ENCODE peak calls at places on chromosomes 6 and 20, in eight cellular contexts. One of them, this sample, is unnamed.

GRCh38 chr6:125231574-125232343 is 70.0 kb downstream of the HDDC2 start:
- DNase-seq in hepatocyte: no peak
- DNase-seq in mammary epithelial cell: no peak
- DNase-seq in ovary: no peak
- DNase-seq in PC-3: no peak
- DNase-seq in heart right ventricle: no peak
- DNase-seq in small intestine: no peak
- DNase-seq in thoracic aorta: no peak
- DNase-seq in this sample: no peak

GRCh38 chr6:108838101-108838717 is 10.0 kb upstream of the ARMC2 start:
- DNase-seq in hepatocyte: peak; percentile 64
- DNase-seq in mammary epithelial cell: no peak
- DNase-seq in ovary: no peak
- DNase-seq in PC-3: peak; percentile 14
- DNase-seq in heart right ventricle: no peak
- DNase-seq in small intestine: no peak
- DNase-seq in thoracic aorta: no peak
- DNase-seq in this sample: peak; percentile 48

GRCh38 chr20:41290804-41291389 is 26.6 kb downstream of the ZHX3 start:
- DNase-seq in hepatocyte: no peak
- DNase-seq in mammary epithelial cell: no peak
- DNase-seq in ovary: no peak
- DNase-seq in PC-3: no peak
- DNase-seq in heart right ventricle: no peak
- DNase-seq in small intestine: no peak
- DNase-seq in thoracic aorta: no peak
- DNase-seq in this sample: no peak

GRCh38 chr6:122620902-122621301 is 10.7 kb downstream of the PKIB start:
- DNase-seq in hepatocyte: no peak
- DNase-seq in mammary epithelial cell: peak; percentile 19
- DNase-seq in ovary: no peak
- DNase-seq in PC-3: peak; percentile 75
- DNase-seq in heart right ventricle: no peak
- DNase-seq in small intestine: no peak
- DNase-seq in thoracic aorta: no peak
- DNase-seq in this sample: no peak

GRCh38 chr6:70166088-70166958 is 136.6 kb downstream of the COL9A1 start:
- DNase-seq in hepatocyte: peak; percentile 79
- DNase-seq in mammary epithelial cell: peak; percentile 29
- DNase-seq in ovary: no peak
- DNase-seq in PC-3: peak; percentile 52
- DNase-seq in heart right ventricle: peak; percentile 23
- DNase-seq in small intestine: peak; percentile 26
- DNase-seq in thoracic aorta: no peak
- DNase-seq in this sample: peak; percentile 50

GRCh38 chr20:64044484-64045247 is 4.8 kb downstream of the SOX18 start:
- DNase-seq in hepatocyte: peak; percentile 56
- DNase-seq in mammary epithelial cell: peak; percentile 60
- DNase-seq in ovary: no peak
- DNase-seq in PC-3: peak; percentile 83
- DNase-seq in heart right ventricle: no peak
- DNase-seq in small intestine: no peak
- DNase-seq in thoracic aorta: no peak
- DNase-seq in this sample: peak; percentile 55

GRCh38 chr6:137000825-137001224 is 43.9 kb downstream of the IL20RA start:
- DNase-seq in hepatocyte: no peak
- DNase-seq in mammary epithelial cell: peak; percentile 27
- DNase-seq in ovary: no peak
- DNase-seq in PC-3: peak; percentile 75
- DNase-seq in heart right ventricle: no peak
- DNase-seq in small intestine: no peak
- DNase-seq in thoracic aorta: no peak
- DNase-seq in this sample: no peak

GRCh38 chr6:104462811-104463599 is 396.7 kb downstream of the HACE1 start:
- DNase-seq in hepatocyte: peak; percentile 32
- DNase-seq in mammary epithelial cell: no peak
- DNase-seq in ovary: no peak
- DNase-seq in PC-3: peak; percentile 18
- DNase-seq in heart right ventricle: no peak
- DNase-seq in small intestine: no peak
- DNase-seq in thoracic aorta: no peak
- DNase-seq in this sample: peak; percentile 9

GRCh38 chr6:2973656-2974055 is 2.3 kb upstream of the SERPINB6 start:
- DNase-seq in hepatocyte: no peak
- DNase-seq in mammary epithelial cell: peak; percentile 77
- DNase-seq in ovary: no peak
- DNase-seq in PC-3: no peak
- DNase-seq in heart right ventricle: no peak
- DNase-seq in small intestine: no peak
- DNase-seq in thoracic aorta: no peak
- DNase-seq in this sample: no peak

GRCh38 chr6:73732845-73733675 is 37.1 kb downstream of the CD109 start:
- DNase-seq in hepatocyte: peak; percentile 77
- DNase-seq in mammary epithelial cell: peak; percentile 55
- DNase-seq in ovary: peak; percentile 46
- DNase-seq in PC-3: peak; percentile 75
- DNase-seq in heart right ventricle: peak; percentile 50
- DNase-seq in small intestine: peak; percentile 56
- DNase-seq in thoracic aorta: no peak
- DNase-seq in this sample: peak; percentile 80

DNA sequence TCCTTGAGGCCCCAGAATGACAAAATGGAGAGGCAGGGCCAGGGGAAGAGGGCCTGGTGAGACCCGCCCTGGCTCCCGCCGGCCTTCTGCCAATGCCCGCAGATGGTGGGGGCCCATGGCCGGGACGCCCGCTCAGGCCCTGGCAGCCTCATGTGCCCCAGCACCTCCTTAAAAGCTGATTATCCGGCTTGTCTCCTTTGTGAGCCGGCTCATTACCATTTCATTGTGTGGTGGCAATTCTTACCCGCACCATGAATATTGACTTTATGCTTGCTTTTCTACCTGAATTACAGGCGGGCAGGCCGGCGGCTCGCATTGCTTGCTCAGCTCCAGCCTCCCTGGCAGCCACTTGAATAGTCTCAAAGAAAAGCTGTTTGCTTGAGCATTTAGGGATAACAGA is 119.9 kb upstream of the JAG1 start:
- DNase-seq in hepatocyte: no peak
- DNase-seq in mammary epithelial cell: no peak
- DNase-seq in ovary: no peak
- DNase-seq in PC-3: no peak
- DNase-seq in heart right ventricle: no peak
- DNase-seq in small intestine: no peak
- DNase-seq in thoracic aorta: no peak
- DNase-seq in this sample: no peak
- H3K27ac ChIP-seq in hepatocyte: no peak overlapping the region
- H3K27ac ChIP-seq in mammary epithelial cell: no peak overlapping the region
- H3K27ac ChIP-seq in ovary: no peak overlapping the region
- H3K27ac ChIP-seq in PC-3: no peak overlapping the region
- H3K27ac ChIP-seq in heart right ventricle: no peak overlapping the region
- H3K27ac ChIP-seq in small intestine: no peak overlapping the region
- H3K27ac ChIP-seq in thoracic aorta: no peak overlapping the region
- H3K27ac ChIP-seq in this sample: no peak overlapping the region

GRCh38 chr20:36855241-36855657 is 20.7 kb upstream of the TLDC2 start:
- DNase-seq in hepatocyte: no peak
- DNase-seq in mammary epithelial cell: no peak
- DNase-seq in ovary: no peak
- DNase-seq in PC-3: no peak
- DNase-seq in heart right ventricle: no peak
- DNase-seq in small intestine: no peak
- DNase-seq in thoracic aorta: no peak
- DNase-seq in this sample: no peak
- H3K4me1 ChIP-seq in hepatocyte: peaks cover 16% of the 10 kb centered on the region
- H3K4me1 ChIP-seq in mammary epithelial cell: peaks cover 59% of the 10 kb centered on the region
- H3K4me1 ChIP-seq in ovary: peaks cover 28% of the 10 kb centered on the region
- H3K4me1 ChIP-seq in PC-3: peaks cover 18% of the 10 kb centered on the region
- H3K4me1 ChIP-seq in heart right ventricle: peaks cover 50% of the 10 kb centered on the region
- H3K4me1 ChIP-seq in small intestine: no peaks in the 10 kb centered on the region
- H3K4me1 ChIP-seq in thoracic aorta: peaks cover 81% of the 10 kb centered on the region
- H3K4me1 ChIP-seq in this sample: peaks cover 13% of the 10 kb centered on the region

DNA sequence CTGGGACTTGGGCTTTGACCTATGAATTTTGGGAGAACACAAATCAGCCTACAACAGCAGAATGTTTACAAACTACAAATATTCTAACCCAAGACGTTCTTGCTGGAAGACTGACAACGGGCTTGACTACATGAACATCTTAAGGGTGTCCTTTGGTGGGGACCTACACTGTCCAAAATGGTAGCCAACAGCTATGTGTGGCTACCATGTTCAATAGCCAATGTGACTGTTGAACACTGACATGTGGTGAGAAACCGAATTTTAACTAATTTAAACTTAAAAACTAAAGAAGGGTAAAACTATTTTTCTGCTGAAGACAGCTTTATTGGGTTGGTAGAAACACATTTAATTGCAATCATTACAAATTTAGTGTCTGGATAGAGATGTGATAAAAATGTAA is 30.1 kb downstream of the LINC00237 start:
- DNase-seq in hepatocyte: no peak
- DNase-seq in mammary epithelial cell: no peak
- DNase-seq in ovary: no peak
- DNase-seq in PC-3: no peak
- DNase-seq in heart right ventricle: no peak
- DNase-seq in small intestine: no peak
- DNase-seq in thoracic aorta: no peak
- DNase-seq in this sample: no peak
- H3K4me3 ChIP-seq in hepatocyte: no peak overlapping the region
- H3K4me3 ChIP-seq in mammary epithelial cell: no peak overlapping the region
- H3K4me3 ChIP-seq in ovary: no peak overlapping the region
- H3K4me3 ChIP-seq in PC-3: no peak overlapping the region
- H3K4me3 ChIP-seq in heart right ventricle: no peak overlapping the region
- H3K4me3 ChIP-seq in small intestine: no peak overlapping the region
- H3K4me3 ChIP-seq in thoracic aorta: no peak overlapping the region
- H3K4me3 ChIP-seq in this sample: no peak overlapping the region

DNA sequence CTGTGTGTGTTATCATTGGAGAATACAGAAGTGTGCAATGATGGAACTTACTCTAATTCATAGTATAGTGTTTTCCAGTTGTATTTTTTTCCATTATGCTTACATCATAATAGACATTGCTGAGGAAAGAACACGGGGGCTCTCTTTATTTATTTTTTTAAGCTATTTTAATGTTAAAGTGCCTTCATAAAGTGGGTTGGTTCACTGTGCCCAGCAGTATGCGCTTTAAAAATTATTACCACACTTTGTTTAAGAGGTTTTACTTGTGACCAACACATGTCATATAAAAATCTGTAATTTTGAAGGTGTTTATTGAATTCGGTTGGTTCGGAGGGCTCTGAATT is 215.8 kb downstream of the TMEM242 start:
- DNase-seq in hepatocyte: no peak
- DNase-seq in mammary epithelial cell: no peak
- DNase-seq in ovary: no peak
- DNase-seq in PC-3: no peak
- DNase-seq in heart right ventricle: no peak
- DNase-seq in small intestine: no peak
- DNase-seq in thoracic aorta: no peak
- DNase-seq in this sample: no peak
- H3K27ac ChIP-seq in hepatocyte: peak overlapping the region; percentile 74
- H3K27ac ChIP-seq in mammary epithelial cell: peak overlapping the region; percentile 82
- H3K27ac ChIP-seq in ovary: no peak overlapping the region
- H3K27ac ChIP-seq in PC-3: peak overlapping the region; percentile 79
- H3K27ac ChIP-seq in heart right ventricle: peak overlapping the region; percentile 6
- H3K27ac ChIP-seq in small intestine: no peak overlapping the region
- H3K27ac ChIP-seq in thoracic aorta: no peak overlapping the region
- H3K27ac ChIP-seq in this sample: no peak overlapping the region

DNA sequence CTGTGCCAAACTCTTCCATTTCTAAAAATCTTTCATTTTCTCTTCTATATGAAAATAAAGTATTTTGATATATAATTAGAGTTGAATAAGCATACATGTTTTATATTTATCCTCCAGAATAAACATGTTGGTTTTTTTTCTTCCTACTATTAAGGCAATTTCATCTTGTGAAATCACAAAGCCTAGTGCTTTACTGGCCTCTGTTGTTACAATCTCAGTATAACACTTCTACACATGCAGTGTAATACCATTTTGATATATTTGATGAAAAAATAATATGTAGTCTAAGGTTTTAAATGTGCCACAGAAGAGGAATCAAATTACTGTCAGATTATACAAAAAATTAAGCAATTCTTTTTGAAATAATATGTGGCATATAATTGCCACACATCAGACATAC is 225.3 kb upstream of the MANEA start:
- DNase-seq in hepatocyte: no peak
- DNase-seq in mammary epithelial cell: no peak
- DNase-seq in ovary: no peak
- DNase-seq in PC-3: peak; percentile 4
- DNase-seq in heart right ventricle: no peak
- DNase-seq in small intestine: no peak
- DNase-seq in thoracic aorta: no peak
- DNase-seq in this sample: no peak
- H3K4me1 ChIP-seq in hepatocyte: no peaks in the 10 kb centered on the region
- H3K4me1 ChIP-seq in mammary epithelial cell: no peaks in the 10 kb centered on the region
- H3K4me1 ChIP-seq in ovary: no peaks in the 10 kb centered on the region
- H3K4me1 ChIP-seq in PC-3: no peaks in the 10 kb centered on the region
- H3K4me1 ChIP-seq in heart right ventricle: no peaks in the 10 kb centered on the region
- H3K4me1 ChIP-seq in small intestine: no peaks in the 10 kb centered on the region
- H3K4me1 ChIP-seq in thoracic aorta: no peaks in the 10 kb centered on the region
- H3K4me1 ChIP-seq in this sample: no peaks in the 10 kb centered on the region

DNA sequence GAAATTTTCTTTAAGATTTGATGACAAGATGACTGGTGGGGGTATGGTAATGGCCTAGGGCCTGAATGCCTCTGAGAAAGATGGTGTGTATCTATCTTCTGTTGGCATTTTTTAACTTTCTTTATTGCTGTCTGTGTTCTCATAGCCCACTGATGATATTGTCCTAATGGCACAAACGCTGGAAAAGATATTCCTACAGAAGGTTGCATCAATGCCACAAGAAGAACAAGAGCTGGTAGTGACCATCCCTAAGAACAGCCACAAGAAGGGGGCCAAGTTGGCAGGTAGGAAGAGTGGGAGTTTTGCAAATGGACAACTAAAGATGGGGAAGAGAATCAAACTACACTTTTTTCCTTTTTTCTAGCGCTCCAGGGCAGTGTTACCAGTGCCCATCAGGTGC is 7.5 kb downstream of the BRD2 start:
- DNase-seq in hepatocyte: no peak
- DNase-seq in mammary epithelial cell: no peak
- DNase-seq in ovary: no peak
- DNase-seq in PC-3: no peak
- DNase-seq in heart right ventricle: no peak
- DNase-seq in small intestine: no peak
- DNase-seq in thoracic aorta: no peak
- DNase-seq in this sample: no peak
- H3K4me3 ChIP-seq in hepatocyte: no peak overlapping the region
- H3K4me3 ChIP-seq in mammary epithelial cell: peak overlapping the region; percentile 90
- H3K4me3 ChIP-seq in ovary: no peak overlapping the region
- H3K4me3 ChIP-seq in PC-3: peak overlapping the region; percentile 98
- H3K4me3 ChIP-seq in heart right ventricle: peak overlapping the region; percentile 98
- H3K4me3 ChIP-seq in small intestine: no peak overlapping the region
- H3K4me3 ChIP-seq in thoracic aorta: peak overlapping the region; percentile 86
- H3K4me3 ChIP-seq in this sample: peak overlapping the region; percentile 6